ENCODE peak calls at places on chromosome 20, in nine cellular contexts. T is IMR-90, O is GM06990, I is A549, H is HTR-8/SVneo, M is RPMI7951, N is HEK293T, R is GM20000, E is activated T-cell treated with anti-CD3 and anti-CD28 coated beads for 1 hour. Y is an unnamed sample.

GRCh38 chr20:4875578-4876067 is 125.7 kb downstream of the SLC23A2 start:
- DNase-seq in T (no peak), O (peak; percentile 75), I (no peak), H (no peak), M (no peak), N (no peak), R (no peak), E (no peak), Y (no peak)

GRCh38 chr20:51206032-51206662 is 183.2 kb upstream of the KCNG1 start:
- DNase-seq in T (no peak), O (no peak), I (no peak), H (no peak), M (peak; percentile 57), N (no peak), R (no peak), E (no peak), Y (no peak)

GRCh38 chr20:6074145-6074561 is 20.3 kb upstream of the LRRN4 start:
- DNase-seq in T (no peak), O (no peak), I (peak; percentile 52), H (peak; percentile 25), M (peak; percentile 31), N (peak; percentile 49), R (peak; percentile 26), E (no peak), Y (no peak)

GRCh38 chr20:1418335-1418734 is 25.5 kb upstream of the FKBP1A start:
- DNase-seq in T (peak; percentile 39), O (no peak), I (no peak), H (no peak), M (peak; percentile 100), N (no peak), R (no peak), E (no peak), Y (peak; percentile 24)

GRCh38 chr20:46031701-46032254 is 2.8 kb downstream of the SLC12A5 start:
- DNase-seq in T (no peak), O (no peak), I (no peak), H (no peak), M (no peak), N (peak; percentile 39), R (peak; percentile 30), E (no peak), Y (no peak)

GRCh38 chr20:41329435-41330342 is 10.9 kb upstream of the LPIN3 start:
- DNase-seq in T (peak; percentile 99), O (peak; percentile 45), I (peak; percentile 44), H (peak; percentile 95), M (peak; percentile 100), N (no peak), R (peak; percentile 66), E (peak; percentile 48), Y (peak; percentile 81)

GRCh38 chr20:46206025-46206424 is 87.9 kb downstream of the CD40 start:
- DNase-seq in T (peak; percentile 28), O (no peak), I (peak; percentile 40), H (peak; percentile 83), M (peak; percentile 90), N (no peak), R (peak; percentile 66), E (no peak), Y (no peak)

GRCh38 chr20:24768226-24768625 is 180.8 kb upstream of the CST7 start:
- DNase-seq in T (no peak), O (no peak), I (no peak), H (no peak), M (peak; percentile 37), N (no peak), R (no peak), E (no peak), Y (no peak)